ENCODE peak calls at places on chromosomes 2 and 18, in seven cellular contexts. C, Z, S, K, O, X and F are unnamed samples.

GRCh38 chr2:12441750-12442626 is 274.7 kb upstream of the TRIB2 start:
- DNase-seq in C (no peak), K (no peak), X (no peak), O (no peak), Z (no peak), S (no peak), F (no peak)

GRCh38 chr2:130756041-130756720 is 841 bp downstream of the AMER3 start:
- DNase-seq in C (no peak), X (no peak), O (no peak), K (peak), S (no peak), Z (no peak), F (no peak)

GRCh38 chr2:151198646-151199045 is 63.0 kb downstream of the RBM43 start:
- DNase-seq in O (no peak), K (no peak), S (no peak), X (no peak), C (no peak), Z (no peak), F (no peak)

GRCh38 chr2:223460774-223461211 is 141.4 kb downstream of the SCG2 start:
- DNase-seq in Z (no peak), K (no peak), X (no peak), O (peak), S (peak), C (no peak), F (peak)

GRCh38 chr18:49026501-49027378 is 76.0 kb upstream of the SMAD7 start:
- DNase-seq in S (no peak), K (peak), Z (no peak), C (no peak), X (no peak), O (no peak), F (no peak)

GRCh38 chr18:79625924-79626561 is 53.6 kb upstream of the CTDP1 start:
- DNase-seq in C (no peak), X (no peak), O (no peak), Z (no peak), K (peak), S (no peak), F (no peak)

GRCh38 chr2:26345554-26346453 is at the start of gene SELENOI:
- DNase-seq in K (peak), Z (peak), S (peak), X (peak), C (peak), O (peak), F (peak)

GRCh38 chr2:240060977-240061591 is 7.8 kb upstream of the OR6B3 start:
- DNase-seq in Z (peak), S (peak), K (no peak), O (peak), X (peak), C (peak), F (peak)

GRCh38 chr2:239729151-239729550 is 296.0 kb downstream of the NDUFA10 start:
- DNase-seq in O (no peak), X (no peak), C (no peak), K (peak), Z (no peak), S (no peak), F (no peak)

GRCh38 chr2:231199219-231199618 is 788 bp downstream of the ARMC9 start:
- DNase-seq in K (no peak), Z (peak), O (no peak), X (no peak), S (peak), C (peak), F (peak)

GRCh38 chr2:144374163-144374661 is 145.7 kb downstream of the ZEB2 start:
- DNase-seq in X (no peak), O (no peak), K (no peak), C (no peak), S (no peak), Z (no peak), F (peak)

GRCh38 chr2:39188958-39189499 is 54.7 kb downstream of the CDKL4 start:
- DNase-seq in X (no peak), Z (no peak), O (no peak), K (no peak), S (no peak), C (no peak), F (no peak)

GRCh38 chr18:55343396-55344073 is 244.5 kb downstream of the TCF4 start:
- DNase-seq in S (peak), K (no peak), Z (no peak), C (peak), X (no peak), O (no peak), F (no peak)

GRCh38 chr2:142521492-142521891 is 356.0 kb upstream of the KYNU start:
- DNase-seq in X (no peak), Z (no peak), K (no peak), O (no peak), S (no peak), C (no peak), F (no peak)

GRCh38 chr2:88099798-88100488 is 27.9 kb downstream of the FABP1 start:
- DNase-seq in X (no peak), C (peak), O (no peak), Z (peak), K (no peak), S (peak), F (no peak)

GRCh38 chr2:29568135-29568534 is 353.3 kb downstream of the ALK start:
- DNase-seq in X (no peak), K (no peak), O (no peak), S (no peak), C (no peak), Z (no peak), F (no peak)

GRCh38 chr18:25349131-25349925 is 2.6 kb downstream of the ZNF521 start:
- DNase-seq in S (no peak), K (no peak), Z (no peak), O (peak), X (peak), C (no peak), F (no peak)

GRCh38 chr2:197711576-197711975 is 6.4 kb downstream of the MARS2 start:
- DNase-seq in X (no peak), O (no peak), C (peak), K (no peak), Z (no peak), S (peak), F (no peak)